ENCODE peak calls at places on chromosome 9, in nine cellular contexts. H, X, F, N, U, I, Y, C and G are unnamed samples.

GRCh38 chr9:126534431-126535186 is 79.1 kb upstream of the LMX1B start:
- DNase-seq in Y (peak; percentile 54), N (no peak), C (no peak), X (no peak), H (no peak), F (no peak), I (no peak), U (no peak), G (no peak)

GRCh38 chr9:128106181-128106939 is 21.2 kb downstream of the PTGES2 start:
- DNase-seq in C (no peak), I (no peak), Y (peak; percentile 68), N (no peak), H (no peak), U (no peak), X (no peak), F (no peak), G (no peak)

GRCh38 chr9:7185612-7186011 is 427.8 kb downstream of the KDM4C start:
- DNase-seq in F (peak; percentile 73), X (peak; percentile 98), N (no peak), C (no peak), H (no peak), U (no peak), Y (no peak), I (no peak), G (no peak)

GRCh38 chr9:38022203-38022602 is 46.8 kb downstream of the SHB start:
- DNase-seq in I (no peak), N (no peak), F (no peak), X (peak; percentile 71), U (no peak), H (no peak), Y (no peak), C (no peak), G (no peak)

GRCh38 chr9:37210737-37211523 is 90.6 kb downstream of the ZCCHC7 start:
- DNase-seq in U (no peak), H (no peak), Y (no peak), I (no peak), C (no peak), F (peak; percentile 23), X (no peak), N (no peak), G (no peak)

GRCh38 chr9:86591472-86591871 is 237.3 kb upstream of the TUT7 start:
- DNase-seq in N (no peak), X (no peak), I (no peak), Y (no peak), C (no peak), H (no peak), F (no peak), U (no peak), G (no peak)

GRCh38 chr9:18746631-18747030 is 272.7 kb downstream of the ADAMTSL1 start:
- DNase-seq in Y (no peak), U (no peak), H (no peak), F (no peak), C (no peak), N (no peak), I (no peak), X (no peak), G (no peak)

GRCh38 chr9:129143461-129143927 is 32.3 kb downstream of the PTPA start:
- DNase-seq in H (no peak), X (no peak), N (peak; percentile 76), Y (peak; percentile 78), I (peak; percentile 60), U (peak; percentile 71), C (no peak), F (peak; percentile 86), G (no peak)

GRCh38 chr9:130040901-130041647 is 1.9 kb downstream of the FNBP1 start:
- DNase-seq in C (no peak), U (no peak), Y (no peak), N (no peak), I (no peak), H (no peak), X (no peak), F (no peak), G (no peak)

GRCh38 chr9:117546894-117547293 is 132.0 kb upstream of the ASTN2 start:
- DNase-seq in N (peak; percentile 39), F (no peak), Y (no peak), U (no peak), C (no peak), H (no peak), X (no peak), I (peak; percentile 21), G (peak; percentile 78)

GRCh38 chr9:77844415-77844814 is 187.2 kb downstream of the GNAQ start:
- DNase-seq in X (no peak), C (no peak), H (no peak), I (no peak), F (no peak), U (no peak), Y (no peak), N (no peak), G (no peak)

GRCh38 chr9:3525088-3525835 is 539 bp downstream of the RFX3 start:
- DNase-seq in F (no peak), H (no peak), I (no peak), U (peak; percentile 51), C (no peak), X (no peak), Y (peak; percentile 84), N (peak; percentile 71), G (no peak)

GRCh38 chr9:86978413-86978812 is 31.1 kb upstream of the GAS1 start:
- DNase-seq in U (no peak), F (peak; percentile 39), H (no peak), N (no peak), X (peak; percentile 48), I (no peak), C (no peak), Y (no peak), G (no peak)

GRCh38 chr9:134165357-134166315 is 1.3 kb upstream of the RNU6ATAC start:
- DNase-seq in H (no peak), F (peak; percentile 35), N (peak; percentile 60), U (no peak), Y (peak; percentile 84), C (peak; percentile 27), X (peak; percentile 19), I (no peak), G (peak; percentile 21)

GRCh38 chr9:6072865-6073264 is 57.4 kb upstream of the RANBP6 start:
- DNase-seq in Y (no peak), N (no peak), H (no peak), U (no peak), X (no peak), I (no peak), F (no peak), C (no peak), G (no peak)

GRCh38 chr9:33498387-33498786 is 24.7 kb upstream of the NOL6 start:
- DNase-seq in I (no peak), X (peak; percentile 54), C (no peak), F (peak; percentile 42), H (no peak), U (no peak), N (no peak), Y (no peak), G (no peak)

GRCh38 chr9:26540094-26540493 is 352.5 kb downstream of the CAAP1 start:
- DNase-seq in U (no peak), F (no peak), C (no peak), Y (no peak), N (no peak), H (no peak), I (no peak), X (no peak), G (no peak)

DNA sequence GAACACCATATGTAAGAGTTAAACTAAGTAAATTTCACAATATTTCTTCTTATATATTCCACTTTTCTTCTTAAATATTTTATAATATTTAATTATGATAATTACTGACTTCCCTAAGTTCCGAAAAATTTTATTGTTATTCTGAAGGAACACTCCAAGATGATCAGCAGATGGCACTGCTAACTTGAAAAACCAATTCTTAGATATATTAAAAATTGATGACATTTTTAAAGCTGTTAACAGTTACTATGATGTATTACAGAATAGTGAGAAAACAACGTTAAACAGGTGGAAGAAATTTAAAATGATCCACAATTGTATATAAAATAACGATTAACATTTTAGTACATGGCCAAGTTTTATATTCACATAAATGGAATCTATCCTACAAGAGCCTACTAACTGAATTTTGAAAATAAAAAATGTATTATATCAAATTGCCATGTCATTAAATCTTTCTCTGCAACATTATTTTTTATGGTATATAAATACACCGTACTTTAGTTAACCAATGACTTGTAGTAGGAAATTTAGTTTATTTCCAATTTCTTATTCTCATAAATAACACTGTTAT is 30.1 kb upstream of the MUSK start:
- DNase-seq in U (no peak), X (peak; percentile 31), F (peak; percentile 74), N (no peak), Y (no peak), H (no peak), I (no peak), C (no peak), G (no peak)
- H3K4me1 ChIP-seq in U (no peaks in the 10 kb centered on the region), X (no peaks in the 10 kb centered on the region), F (peaks cover 4% of the 10 kb centered on the region), N (no peaks in the 10 kb centered on the region), Y (no peaks in the 10 kb centered on the region), H (no peaks in the 10 kb centered on the region), I (no peaks in the 10 kb centered on the region), C (no peaks in the 10 kb centered on the region), G (no peaks in the 10 kb centered on the region)

DNA sequence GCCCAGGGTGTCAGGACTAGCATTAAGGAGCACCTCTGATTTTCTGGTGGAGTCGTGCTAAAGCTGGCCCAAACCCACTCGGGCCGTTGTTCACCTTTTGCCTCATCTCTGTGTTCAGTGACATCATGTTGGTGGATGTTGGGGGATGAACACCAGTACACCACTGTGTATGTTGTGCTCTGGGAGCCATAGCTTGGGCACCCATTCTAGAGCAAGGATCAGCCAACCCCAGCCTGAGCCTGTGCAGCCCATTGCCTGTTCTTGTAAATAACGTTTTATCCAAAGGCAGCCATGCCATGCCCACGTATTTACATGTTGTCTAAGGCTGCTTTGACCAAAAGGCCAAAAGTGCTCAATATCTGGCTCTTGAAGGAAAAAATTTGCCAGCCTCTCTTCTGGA is 245.6 kb downstream of the FANCC start:
- DNase-seq in X (no peak), N (no peak), Y (no peak), U (no peak), C (no peak), F (no peak), H (no peak), I (no peak), G (no peak)
- H3K27ac ChIP-seq in X (no peak overlapping the region), N (no peak overlapping the region), Y (peak overlapping the region; percentile 19), U (no peak overlapping the region), C (no peak overlapping the region), F (no peak overlapping the region), H (no peak overlapping the region), I (no peak overlapping the region), G (peak overlapping the region; percentile 6)

DNA sequence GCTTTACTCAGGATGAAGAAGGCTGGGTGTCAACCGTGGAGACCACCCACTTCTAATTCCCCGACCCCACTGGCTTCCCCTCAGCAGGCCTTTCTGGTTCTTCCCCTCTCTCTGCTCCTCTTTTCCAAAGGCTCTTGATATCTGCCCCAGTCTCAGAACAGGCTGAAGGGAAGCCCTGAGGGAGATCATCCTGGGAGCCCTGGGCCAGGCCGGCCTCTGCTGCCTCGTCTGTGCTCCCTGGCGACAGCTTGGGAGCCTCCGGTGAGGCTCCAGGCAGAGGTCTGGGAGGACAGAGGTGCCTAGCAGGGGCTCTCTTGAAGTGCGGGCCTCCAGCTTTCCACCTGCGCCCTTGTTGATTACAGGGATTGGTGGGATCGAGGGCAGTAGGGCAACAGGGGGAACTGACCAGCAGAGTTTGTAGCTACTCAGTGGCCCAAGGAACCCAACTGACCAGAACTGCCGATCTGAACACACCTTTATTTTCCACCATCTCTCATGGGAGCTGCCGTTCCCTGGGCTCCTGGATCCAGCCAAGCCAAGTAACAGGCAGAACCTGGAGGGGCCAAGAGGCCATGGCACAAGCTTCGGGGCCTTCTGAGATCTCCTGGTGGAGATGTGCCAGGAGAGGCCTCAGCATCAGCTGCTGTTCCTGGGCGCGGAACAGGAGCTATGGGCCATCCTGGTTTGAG is 198.5 kb downstream of the CACNA1B start:
- DNase-seq in U (no peak), N (peak; percentile 27), I (no peak), F (no peak), H (peak; percentile 67), Y (no peak), C (no peak), X (no peak), G (no peak)
- H3K36me3 ChIP-seq in U (no peaks in the 10 kb centered on the region), N (no peaks in the 10 kb centered on the region), I (no peaks in the 10 kb centered on the region), F (no peaks in the 10 kb centered on the region), H (no peaks in the 10 kb centered on the region), Y (no peaks in the 10 kb centered on the region), C (no peaks in the 10 kb centered on the region), X (no peaks in the 10 kb centered on the region), G (no peaks in the 10 kb centered on the region)

GRCh38 chr9:752681-753200 is 88.8 kb upstream of the DMRT1 start:
- DNase-seq in F (no peak), Y (no peak), U (no peak), X (no peak), C (no peak), H (no peak), I (no peak), N (no peak), G (no peak)
- H3K4me1 ChIP-seq in F (peaks cover 14% of the 10 kb centered on the region), Y (peaks cover 55% of the 10 kb centered on the region), U (peaks cover 12% of the 10 kb centered on the region), X (peaks cover 26% of the 10 kb centered on the region), C (peaks cover 16% of the 10 kb centered on the region), H (peaks cover 38% of the 10 kb centered on the region), I (no peaks in the 10 kb centered on the region), N (peaks cover 4% of the 10 kb centered on the region), G (no peaks in the 10 kb centered on the region)